ENCODE peak calls at places on chromosomes 1 and 21, in five cellular contexts. P, R, A, U and H are unnamed samples.

GRCh38 chr1:211514030-211514754 is 22.2 kb upstream of the RD3 start:
- DNase-seq in P (peak), A (peak), U (peak), R (peak), H (peak)

GRCh38 chr1:172607145-172607544 is 51.8 kb upstream of the FASLG start:
- DNase-seq in R (no peak), P (no peak), A (no peak), U (no peak), H (no peak)

GRCh38 chr1:77956464-77956863 is 22.4 kb downstream of the FUBP1 start:
- DNase-seq in R (no peak), A (no peak), U (no peak), P (no peak), H (no peak)

GRCh38 chr1:42960693-42961559 is 2.3 kb upstream of the SLC2A1 start:
- DNase-seq in R (no peak), U (no peak), P (peak), A (no peak), H (no peak)

GRCh38 chr21:18030248-18030647 is 211.1 kb upstream of the C21orf91 start:
- DNase-seq in P (no peak), R (no peak), A (no peak), U (no peak), H (no peak)

GRCh38 chr1:172350781-172351180 is 69.7 kb upstream of the C1orf105 start:
- DNase-seq in P (no peak), U (no peak), A (no peak), R (no peak), H (no peak)

GRCh38 chr1:201539561-201540404 is 856 bp downstream of the NAV1 start:
- DNase-seq in U (peak), R (no peak), A (no peak), P (peak), H (no peak)

GRCh38 chr1:7752512-7753417 is 18.3 kb upstream of the VAMP3 start:
- DNase-seq in P (peak), A (peak), U (peak), R (peak), H (peak)

GRCh38 chr1:60234761-60235160 is 161.2 kb upstream of the C1orf87 start:
- DNase-seq in P (no peak), R (no peak), A (no peak), U (no peak), H (no peak)

GRCh38 chr1:212628056-212628455 is 19.5 kb downstream of the ATF3 start:
- DNase-seq in P (no peak), U (peak), A (no peak), R (no peak), H (peak)

GRCh38 chr1:101588677-101589076 is 351.9 kb downstream of the S1PR1 start:
- DNase-seq in A (no peak), P (no peak), U (no peak), R (no peak), H (no peak)

DNA sequence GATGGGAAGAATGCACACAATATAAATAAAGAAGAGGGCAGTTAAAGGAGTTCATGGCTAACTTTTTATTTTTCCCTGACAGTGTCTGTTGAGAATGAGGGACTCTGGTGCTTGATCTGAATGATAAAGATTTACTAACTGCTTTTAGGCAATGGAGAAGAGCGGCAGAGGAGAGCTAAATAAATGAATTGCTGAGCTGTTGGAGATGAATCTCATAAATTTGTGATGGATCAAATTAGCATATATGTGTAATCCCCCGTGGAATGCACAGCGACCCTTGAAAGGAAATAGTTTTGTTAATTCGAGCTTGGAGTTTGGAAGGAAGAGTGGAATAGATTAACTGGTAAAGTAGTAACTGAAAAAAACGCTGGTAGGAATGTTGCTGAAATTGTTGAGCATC is 40.2 kb downstream of the HMCN1 start:
- DNase-seq in P (no peak), R (no peak), A (no peak), U (no peak), H (no peak)
- H3K4me3 ChIP-seq in P (no peak), R (no peak), A (no peak), U (no peak), H (no peak)

DNA sequence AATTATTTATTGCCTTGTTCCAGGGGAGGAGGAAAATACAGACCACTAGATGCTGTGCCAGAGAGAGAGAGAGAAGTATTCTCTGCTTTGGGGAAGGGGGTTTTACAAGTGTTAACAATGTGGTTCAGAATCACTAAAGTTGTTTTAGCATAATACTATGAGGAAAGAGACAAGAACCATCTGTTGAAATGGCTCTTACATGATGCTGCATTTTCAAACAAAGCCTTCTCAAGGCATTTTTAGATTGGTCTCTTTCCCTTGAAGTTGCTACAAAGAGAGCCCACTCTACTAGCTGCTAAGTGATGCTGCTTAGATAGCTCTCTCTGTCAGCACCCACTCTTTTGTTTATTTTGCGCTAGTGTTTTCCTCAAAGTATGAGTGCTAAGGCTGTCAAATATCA is 255.1 kb downstream of the NFIA start:
- DNase-seq in U (no peak), A (no peak), R (no peak), P (no peak), H (no peak)
- H3K4me3 ChIP-seq in U (no peak), A (no peak), R (no peak), P (no peak), H (no peak)

GRCh38 chr1:116895073-116895472 is 14.6 kb upstream of the PTGFRN start:
- DNase-seq in U (no peak), P (no peak), A (no peak), R (no peak), H (no peak)

GRCh38 chr1:116886532-116886931 is 23.2 kb upstream of the PTGFRN start:
- DNase-seq in R (no peak), A (no peak), U (peak), P (no peak), H (no peak)

GRCh38 chr1:116887212-116887611 is 22.5 kb upstream of the PTGFRN start:
- DNase-seq in P (no peak), R (no peak), U (no peak), A (no peak), H (no peak)

GRCh38 chr1:116891396-116892072 is 18.2 kb upstream of the PTGFRN start:
- DNase-seq in U (no peak), P (no peak), A (no peak), R (no peak), H (no peak)

DNA sequence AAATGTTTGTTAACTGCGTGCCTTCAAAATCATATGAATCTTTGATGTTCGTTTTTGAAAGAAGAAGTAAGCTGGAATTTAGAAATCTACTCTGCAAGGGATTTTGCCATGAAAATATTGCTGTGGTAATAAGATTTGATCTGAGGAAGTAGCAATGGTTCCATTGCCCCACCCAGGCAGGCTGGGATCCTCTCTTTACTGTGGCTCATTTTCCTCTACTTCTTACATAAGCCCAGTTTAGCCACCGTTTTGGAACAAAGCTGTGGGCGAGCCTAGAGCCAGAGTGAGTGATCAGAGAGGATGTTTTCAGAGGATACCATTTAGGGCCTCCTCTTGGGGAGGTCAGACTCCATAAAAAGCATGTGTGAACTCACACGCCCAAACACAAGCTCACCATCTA is 20.3 kb upstream of the PTGFRN start:
- DNase-seq in R (no peak), P (no peak), U (no peak), A (no peak), H (no peak)
- H3K4me3 ChIP-seq in R (no peak), P (no peak), U (no peak), A (no peak), H (no peak)

DNA sequence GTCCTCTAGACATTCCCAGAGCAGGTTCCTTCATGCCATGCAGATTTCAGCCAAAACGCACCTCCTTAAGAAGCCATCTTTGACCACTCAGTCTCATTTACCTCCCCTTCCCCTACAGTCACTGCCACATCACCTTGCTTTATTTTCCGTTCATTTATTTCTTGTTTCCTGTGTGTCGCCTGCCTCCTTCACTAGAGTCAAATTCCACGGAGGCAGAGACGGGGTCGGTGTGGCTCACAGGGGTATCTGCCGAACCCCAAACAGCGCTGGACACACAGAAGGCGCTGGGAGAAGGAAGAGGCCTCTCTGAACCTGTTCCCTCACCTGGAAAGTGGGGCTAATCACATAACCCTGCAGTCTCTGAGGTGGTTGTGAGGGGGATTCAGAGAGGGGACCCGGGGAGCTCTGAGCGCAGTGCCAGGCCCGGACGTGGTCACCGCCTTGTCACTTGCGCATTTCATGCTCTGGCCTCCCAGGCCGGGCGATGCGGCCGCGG is 23.6 kb upstream of the DMBX1 start:
- DNase-seq in U (no peak), P (no peak), A (no peak), R (peak), H (no peak)
- H3K4me3 ChIP-seq in U (no peak), P (peak), A (no peak), R (peak), H (peak)

DNA sequence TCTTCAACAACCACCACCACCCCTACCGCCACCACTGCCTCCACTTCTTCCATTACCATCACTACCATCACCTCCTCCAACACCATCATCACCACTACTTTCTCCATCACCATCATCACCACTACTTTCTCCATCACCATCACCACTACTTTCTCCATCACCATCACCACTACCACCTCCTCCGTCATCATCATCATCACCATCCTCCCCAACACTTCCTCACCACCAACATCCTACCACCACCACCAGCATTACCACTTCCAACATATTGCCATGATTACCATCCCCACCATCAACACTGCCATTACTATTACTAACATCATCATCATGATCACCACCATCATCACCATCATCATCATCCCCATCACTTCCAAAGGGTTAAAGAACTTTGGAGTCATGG is 34.7 kb downstream of the NGF start:
- DNase-seq in P (no peak), R (no peak), A (no peak), U (no peak), H (no peak)
- H3K4me3 ChIP-seq in P (no peak), R (no peak), A (no peak), U (no peak), H (no peak)